ENCODE peak calls at places on chromosomes 16 and 17, in five cellular contexts. O, I, B, C and H are unnamed samples.

GRCh38 chr17:78585231-78585630 is 8.0 kb upstream of the DNAH17 start:
- DNase-seq in C (no peak), I (no peak), B (no peak), O (no peak), H (no peak)

GRCh38 chr16:83574388-83574787 is 233.4 kb upstream of the HSBP1 start:
- DNase-seq in C (peak; percentile 59), B (peak; percentile 55), I (no peak), O (no peak), H (no peak)

GRCh38 chr17:35129973-35130351 is 8.5 kb downstream of the FNDC8 start:
- DNase-seq in B (no peak), C (no peak), I (no peak), O (no peak), H (no peak)

GRCh38 chr17:740240-741055 is 8.1 kb downstream of the TLCD3A start:
- DNase-seq in B (no peak), I (no peak), C (no peak), O (no peak), H (peak; percentile 82)

GRCh38 chr17:40349477-40350409 is 14.8 kb downstream of the GJD3 start:
- DNase-seq in B (peak; percentile 62), C (no peak), O (peak; percentile 58), I (no peak), H (no peak)

GRCh38 chr16:49639739-49640388 is 216.0 kb downstream of the ZNF423 start:
- DNase-seq in I (peak; percentile 68), B (peak; percentile 50), C (peak; percentile 56), O (peak; percentile 71), H (no peak)

GRCh38 chr16:19710191-19710908 is 7.7 kb downstream of the KNOP1 start:
- DNase-seq in C (peak; percentile 48), B (no peak), I (no peak), O (no peak), H (no peak)

GRCh38 chr17:50101346-50102163 is 6.4 kb downstream of the PDK2 start:
- DNase-seq in I (peak; percentile 73), O (peak; percentile 70), C (peak; percentile 39), B (peak; percentile 28), H (no peak)

GRCh38 chr16:10122546-10122945 is 59.7 kb downstream of the GRIN2A start:
- DNase-seq in O (no peak), I (peak; percentile 16), C (peak; percentile 48), B (no peak), H (peak; percentile 14)

GRCh38 chr17:325270-325976 is 27.2 kb downstream of the RPH3AL start:
- DNase-seq in I (no peak), C (no peak), O (no peak), B (no peak), H (no peak)

GRCh38 chr16:63050391-63050790 is 1014.2 kb upstream of the CDH8 start:
- DNase-seq in C (no peak), O (no peak), B (no peak), I (no peak), H (no peak)
- H3K4me3 ChIP-seq in C (no peak overlapping the region), O (no peak overlapping the region), B (no peak overlapping the region), I (no peak overlapping the region), H (no peak overlapping the region)

GRCh38 chr17:76446449-76447231 is 6.3 kb downstream of the UBE2O start:
- DNase-seq in I (peak; percentile 79), C (peak; percentile 64), B (peak; percentile 83), O (no peak), H (no peak)
- H3K4me3 ChIP-seq in I (no peak overlapping the region), C (peak overlapping the region; percentile 16), B (peak overlapping the region; percentile 8), O (peak overlapping the region; percentile 15), H (no peak overlapping the region)

GRCh38 chr17:60224064-60224463 is 74.3 kb downstream of the CA4 start:
- DNase-seq in C (no peak), I (no peak), B (no peak), O (no peak), H (no peak)
- H3K4me3 ChIP-seq in C (no peak overlapping the region), I (no peak overlapping the region), B (no peak overlapping the region), O (no peak overlapping the region), H (no peak overlapping the region)

GRCh38 chr17:72592242-72592966 is 471.6 kb downstream of the SOX9 start:
- DNase-seq in C (peak; percentile 86), O (peak; percentile 43), I (peak; percentile 87), B (peak; percentile 85), H (peak; percentile 89)
- H3K4me3 ChIP-seq in C (peak overlapping the region; percentile 83), O (peak overlapping the region; percentile 71), I (peak overlapping the region; percentile 54), B (peak overlapping the region; percentile 66), H (peak overlapping the region; percentile 72)

DNA sequence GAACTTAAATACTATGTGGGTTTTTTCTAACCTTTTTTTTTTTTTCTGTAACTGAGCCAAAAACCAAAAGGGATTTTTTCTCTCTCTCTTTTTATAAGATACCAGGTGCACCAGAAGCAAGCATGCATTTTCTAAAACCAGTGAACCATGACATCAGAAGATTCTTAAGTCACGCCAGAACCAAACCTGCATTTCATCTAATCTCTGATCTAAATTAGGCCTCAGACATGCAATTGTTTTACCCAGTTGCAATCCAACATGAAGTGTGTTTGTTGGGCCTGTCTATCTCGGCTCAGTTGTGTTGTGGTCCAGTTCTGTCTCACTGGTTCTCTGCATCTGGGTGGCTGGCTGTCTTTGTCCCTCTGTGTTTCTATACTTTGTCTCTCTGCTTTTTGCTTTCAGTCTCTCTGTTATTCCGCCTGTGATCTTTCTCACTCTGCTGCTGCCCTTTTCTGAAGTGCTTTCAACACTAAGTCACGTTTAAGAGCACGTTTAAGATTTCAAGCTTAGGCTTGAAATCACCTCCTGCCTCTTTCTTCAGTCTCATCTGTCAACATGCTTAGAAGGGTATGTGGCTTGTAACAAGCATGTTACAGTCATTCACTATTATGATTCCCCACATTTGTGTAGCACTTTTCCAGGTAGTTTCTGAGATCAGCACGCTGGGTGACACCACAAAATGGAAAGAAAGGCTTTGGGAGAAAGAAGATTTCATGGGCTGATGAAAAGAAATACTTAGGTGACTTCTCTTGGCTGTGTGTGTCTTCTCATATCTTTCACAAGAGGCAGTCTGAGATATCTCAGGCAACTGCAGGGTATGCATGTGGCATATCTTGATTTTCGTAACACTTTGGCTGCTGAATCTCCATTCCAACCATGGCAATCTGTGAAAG is 488.9 kb downstream of the SHISA9 start:
- DNase-seq in O (no peak), B (no peak), C (no peak), I (peak; percentile 53), H (peak; percentile 88)
- H3K4me3 ChIP-seq in O (no peak overlapping the region), B (no peak overlapping the region), C (no peak overlapping the region), I (no peak overlapping the region), H (peak overlapping the region; percentile 30)

GRCh38 chr16:11783319-11784047 is 13.6 kb downstream of the ZC3H7A start:
- DNase-seq in I (no peak), B (peak; percentile 79), C (no peak), O (no peak), H (peak; percentile 90)
- H3K4me3 ChIP-seq in I (no peak overlapping the region), B (peak overlapping the region; percentile 32), C (no peak overlapping the region), O (peak overlapping the region; percentile 48), H (peak overlapping the region; percentile 66)